ENCODE peak calls at places on chromosome 11, in eight cellular contexts. B, G, O, D, V, U, Y and W are unnamed samples.

GRCh38 chr11:1449516-1450270 is 36.9 kb downstream of the MOB2 start:
- DNase-seq in B (no peak), G (no peak), O (no peak), D (no peak), V (no peak), U (no peak), Y (no peak), W (no peak)

GRCh38 chr11:36361472-36361871 is 65.4 kb downstream of the PRR5L start:
- DNase-seq in B (no peak), G (no peak), O (no peak), D (no peak), V (no peak), U (no peak), Y (no peak), W (no peak)

GRCh38 chr11:119764108-119764874 is 35.3 kb upstream of the NECTIN1 start:
- DNase-seq in B (no peak), G (no peak), O (no peak), D (no peak), V (no peak), U (no peak), Y (peak), W (peak)

GRCh38 chr11:82533628-82534353 is 199.9 kb downstream of the FAM181B start:
- DNase-seq in B (no peak), G (no peak), O (no peak), D (no peak), V (no peak), U (no peak), Y (no peak), W (no peak)

GRCh38 chr11:34490304-34490703 is 23.3 kb downstream of the ELF5 start:
- DNase-seq in B (no peak), G (no peak), O (no peak), D (no peak), V (peak), U (no peak), Y (no peak), W (no peak)

GRCh38 chr11:86620796-86621575 is 51.4 kb downstream of the ME3 start:
- DNase-seq in B (no peak), G (no peak), O (no peak), D (no peak), V (no peak), U (no peak), Y (peak), W (peak)

GRCh38 chr11:20388096-20389055 is 860 bp downstream of the PRMT3 start:
- DNase-seq in B (no peak), G (no peak), O (peak), D (no peak), V (no peak), U (no peak), Y (no peak), W (no peak)

GRCh38 chr11:13889566-13890214 is 72.8 kb upstream of the SPON1 start:
- DNase-seq in B (no peak), G (no peak), O (no peak), D (no peak), V (no peak), U (no peak), Y (no peak), W (no peak)

GRCh38 chr11:128632151-128632791 is 44.9 kb upstream of the ETS1 start:
- DNase-seq in B (no peak), G (no peak), O (peak), D (no peak), V (no peak), U (no peak), Y (no peak), W (peak)

GRCh38 chr11:113376156-113376555 is 11.4 kb upstream of the ANKK1 start:
- DNase-seq in B (no peak), G (no peak), O (no peak), D (no peak), V (no peak), U (no peak), Y (no peak), W (no peak)

GRCh38 chr11:45227836-45228235 is 58.3 kb downstream of the SYT13 start:
- DNase-seq in B (no peak), G (no peak), O (no peak), D (no peak), V (no peak), U (no peak), Y (no peak), W (no peak)
- TF ChIP-seq CTCF in B (no peak), G (no peak), O (no peak), D (no peak), V (no peak), U (no peak), Y (no peak), W (no peak)

GRCh38 chr11:75151346-75152047 is 590 bp downstream of the SLCO2B1 start:
- DNase-seq in B (no peak), G (no peak), O (no peak), D (no peak), V (no peak), U (no peak), Y (peak), W (no peak)
- H3K4me3 ChIP-seq in B (no peak), G (peak), O (peak), D (no peak), V (peak), U (no peak), Y (no peak), W (peak)

DNA sequence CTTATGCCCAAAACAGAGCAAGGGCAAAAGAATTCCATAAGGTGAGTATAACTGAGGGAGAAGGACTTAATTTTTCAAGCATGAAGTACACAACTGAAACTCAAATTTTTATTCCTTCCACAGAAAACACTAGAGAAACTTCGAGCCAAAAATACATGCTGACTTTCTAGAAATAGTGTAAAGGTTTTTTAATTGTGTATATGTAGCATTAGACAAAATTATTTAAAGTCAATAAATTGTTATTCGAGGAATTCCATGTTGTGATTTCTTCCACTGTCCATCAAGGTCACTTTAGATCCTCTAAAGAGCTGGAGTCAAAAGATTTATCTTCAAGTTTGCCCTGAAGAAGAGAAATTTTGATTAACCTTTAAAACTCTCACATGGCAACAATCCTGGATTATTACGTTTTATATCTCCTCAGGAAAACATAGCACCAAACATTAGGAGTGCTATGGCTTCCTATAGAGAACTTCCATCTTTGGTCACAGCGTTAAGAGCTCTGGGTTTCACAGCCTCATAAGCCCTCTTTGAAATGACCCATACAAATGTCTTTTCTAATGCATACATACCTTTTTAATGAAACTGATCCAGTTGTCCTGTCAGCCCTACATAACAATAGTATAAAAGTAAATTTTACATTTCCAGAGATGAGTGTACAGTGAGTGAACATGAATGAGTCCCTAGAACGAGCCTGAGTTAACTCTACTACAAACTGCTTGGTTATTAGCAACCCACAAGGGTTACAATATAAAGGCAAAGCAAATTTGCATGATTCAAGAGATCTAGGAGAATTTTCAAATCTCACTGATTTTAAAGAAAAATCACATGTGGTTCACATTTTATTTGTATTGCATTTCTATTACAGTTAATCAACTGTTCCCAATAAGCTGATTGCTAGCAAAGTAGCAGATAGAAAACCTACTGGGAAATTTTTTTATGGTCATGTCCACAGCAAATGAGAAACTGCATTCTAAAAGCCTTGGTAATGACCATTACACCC is 10.9 kb downstream of the TAF1D start:
- DNase-seq in B (no peak), G (no peak), O (no peak), D (no peak), V (no peak), U (no peak), Y (no peak), W (no peak)
- TF ChIP-seq POLR2A in B (no peak), G (no peak), O (no peak), D (no peak), V (no peak), U (no peak), Y (no peak), W (no peak)

DNA sequence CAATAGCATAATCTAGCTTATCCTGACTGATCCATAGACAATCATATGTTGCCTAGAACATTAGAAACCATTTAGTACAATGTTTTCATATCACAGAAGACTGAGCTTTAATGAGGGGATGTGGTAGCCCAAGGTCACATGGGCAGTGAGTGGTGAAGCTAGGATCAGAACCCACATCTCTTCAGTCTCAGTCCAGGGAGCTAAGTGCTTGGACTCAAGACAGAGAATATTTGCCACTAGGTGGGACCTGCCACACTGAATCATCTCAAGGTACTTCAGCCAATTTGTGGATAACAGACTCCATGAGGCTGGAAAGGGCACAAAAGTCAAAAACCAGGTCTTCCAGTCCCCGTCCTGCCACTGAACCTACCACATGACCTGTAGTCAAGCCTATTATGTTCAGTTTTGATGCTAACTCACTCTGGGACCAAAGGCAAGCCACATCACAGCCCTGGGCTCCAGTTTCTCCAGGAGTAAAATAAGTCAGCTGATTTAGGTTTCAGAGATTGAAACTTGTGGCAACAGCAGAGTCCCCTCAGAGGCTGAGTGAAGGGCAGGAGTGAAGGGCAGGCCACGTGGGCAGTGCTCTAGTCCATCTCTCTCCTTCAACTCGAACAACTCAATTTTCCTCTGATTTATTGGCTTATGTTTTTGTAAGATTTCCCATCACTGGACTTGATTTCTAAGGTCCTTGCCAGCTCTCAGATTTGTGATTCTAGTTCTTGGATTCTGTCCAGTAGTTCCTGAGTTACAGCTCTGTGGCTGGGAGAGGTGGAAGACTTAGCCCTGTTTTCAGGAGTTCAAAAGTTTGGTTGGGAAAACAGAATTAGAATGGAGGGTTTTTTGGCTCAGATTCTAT is 84.6 kb upstream of the PHOX2A start:
- DNase-seq in B (no peak), G (no peak), O (no peak), D (no peak), V (no peak), U (no peak), Y (no peak), W (no peak)
- TF ChIP-seq CTCF in B (no peak), G (no peak), O (peak), D (no peak), V (no peak), U (no peak), Y (no peak), W (no peak)

GRCh38 chr11:64842851-64843841 is 1.3 kb downstream of the CDC42BPG start:
- DNase-seq in B (no peak), G (peak), O (peak), D (no peak), V (no peak), U (peak), Y (peak), W (no peak)
- H3K4me3 ChIP-seq in B (no peak), G (peak), O (peak), D (peak), V (peak), U (no peak), Y (no peak), W (no peak)